ENCODE peak calls at places on chromosomes 3 and 15, in four cellular contexts. J is neural crest cell, U is RWPE2, O is uterus. X is an unnamed sample.

GRCh38 chr3:50373146-50373864 is 14.0 kb upstream of the TMEM115 start:
- DNase-seq in J (no peak), U (no peak), O (no peak), X (peak; percentile 71)

GRCh38 chr3:104584702-104585101 is 782.0 kb upstream of the ALCAM start:
- DNase-seq in J (no peak), U (no peak), O (no peak), X (no peak)

GRCh38 chr3:20914260-20914659 is 728.3 kb upstream of the SGO1 start:
- DNase-seq in J (no peak), U (no peak), O (no peak), X (no peak)

GRCh38 chr3:65596511-65597224 is 442.1 kb downstream of the MAGI1 start:
- DNase-seq in J (peak; percentile 52), U (no peak), O (no peak), X (no peak)

GRCh38 chr15:94164202-94164807 is 67.1 kb upstream of the MCTP2 start:
- DNase-seq in J (peak; percentile 77), U (no peak), O (peak; percentile 23), X (peak; percentile 67)

GRCh38 chr3:42544492-42545283 is 37.1 kb downstream of the SEC22C start:
- DNase-seq in J (no peak), U (no peak), O (no peak), X (no peak)

GRCh38 chr3:63228677-63229076 is 49.4 kb upstream of the SYNPR start:
- DNase-seq in J (peak; percentile 13), U (no peak), O (no peak), X (peak; percentile 55)

GRCh38 chr15:72538931-72539330 is 64.8 kb downstream of the ARIH1 start:
- DNase-seq in J (no peak), U (no peak), O (no peak), X (no peak)

GRCh38 chr15:100847194-100847593 is 32.4 kb upstream of the ALDH1A3 start:
- DNase-seq in J (no peak), U (no peak), O (no peak), X (no peak)

GRCh38 chr15:76998661-76999285 is 3.8 kb downstream of the PSTPIP1 start:
- DNase-seq in J (no peak), U (peak; percentile 43), O (no peak), X (no peak)

GRCh38 chr15:40790723-40791122 is 16.2 kb upstream of the ZFYVE19 start:
- DNase-seq in J (no peak), U (no peak), O (no peak), X (no peak)

GRCh38 chr3:65807225-65807624 is 231.5 kb downstream of the MAGI1 start:
- DNase-seq in J (no peak), U (no peak), O (no peak), X (no peak)

GRCh38 chr3:142929109-142929508 is 34.4 kb downstream of the PAQR9 start:
- DNase-seq in J (no peak), U (no peak), O (no peak), X (peak; percentile 67)

GRCh38 chr3:54358327-54358726 is 236.0 kb downstream of the CACNA2D3 start:
- DNase-seq in J (no peak), U (no peak), O (peak; percentile 32), X (no peak)

GRCh38 chr3:47469616-47470015 is 6.1 kb downstream of the SCAP start:
- DNase-seq in J (no peak), U (no peak), O (no peak), X (no peak)

GRCh38 chr15:70486451-70487379 is 276.6 kb downstream of the UACA start:
- DNase-seq in J (no peak), U (no peak), O (no peak), X (no peak)

GRCh38 chr3:63386568-63386967 is 108.5 kb downstream of the SYNPR start:
- DNase-seq in J (no peak), U (no peak), O (no peak), X (peak; percentile 70)

GRCh38 chr3:49872801-49873281 is 3.1 kb upstream of the CAMKV start:
- DNase-seq in J (no peak), U (no peak), O (no peak), X (no peak)

GRCh38 chr15:48590704-48591103 is 54.8 kb downstream of the FBN1 start:
- DNase-seq in J (no peak), U (no peak), O (no peak), X (no peak)

GRCh38 chr3:23484386-23484785 is 281.3 kb downstream of the UBE2E2 start:
- DNase-seq in J (no peak), U (no peak), O (no peak), X (no peak)

GRCh38 chr3:55416381-55416821 is 70.7 kb downstream of the WNT5A start:
- DNase-seq in J (no peak), U (peak; percentile 80), O (no peak), X (no peak)

GRCh38 chr15:70475921-70476320 is 287.4 kb downstream of the UACA start:
- DNase-seq in J (no peak), U (no peak), O (no peak), X (no peak)

GRCh38 chr15:95865330-95865739 is 465.2 kb upstream of the NR2F2 start:
- DNase-seq in J (no peak), U (no peak), O (no peak), X (no peak)

GRCh38 chr3:102224171-102224570 is 210.6 kb upstream of the ZPLD1 start:
- DNase-seq in J (no peak), U (no peak), O (peak; percentile 18), X (no peak)

GRCh38 chr3:194279106-194279505 is 72.0 kb downstream of the CPN2 start:
- DNase-seq in J (no peak), U (peak; percentile 26), O (peak; percentile 15), X (peak; percentile 12)

GRCh38 chr3:150766742-150767141 is 3.8 kb upstream of the SIAH2 start:
- DNase-seq in J (no peak), U (no peak), O (no peak), X (no peak)

GRCh38 chr15:47959617-47960398 is 161.0 kb upstream of the SLC24A5 start:
- DNase-seq in J (no peak), U (no peak), O (no peak), X (no peak)

GRCh38 chr3:43766672-43767465 is 76.1 kb downstream of the ABHD5 start:
- DNase-seq in J (no peak), U (no peak), O (no peak), X (no peak)

GRCh38 chr3:11095932-11096265 is 58.4 kb upstream of the HRH1 start:
- DNase-seq in J (no peak), U (no peak), O (no peak), X (peak; percentile 62)

GRCh38 chr15:73800662-73801345 is 47.7 kb upstream of the INSYN1 start:
- DNase-seq in J (no peak), U (no peak), O (peak; percentile 58), X (no peak)

GRCh38 chr3:190862209-190863118 is at the start of gene GMNC:
- DNase-seq in J (peak; percentile 66), U (peak; percentile 69), O (peak; percentile 60), X (peak; percentile 91)

GRCh38 chr15:27399236-27399635 is 428.3 kb downstream of the GABRG3 start:
- DNase-seq in J (no peak), U (no peak), O (no peak), X (no peak)

GRCh38 chr3:72270072-72270611 is 485.2 kb upstream of the PROK2 start:
- DNase-seq in J (no peak), U (no peak), O (peak; percentile 92), X (no peak)

GRCh38 chr3:21920431-21920830 is 169.4 kb upstream of the ZNF385D start:
- DNase-seq in J (no peak), U (no peak), O (no peak), X (no peak)

GRCh38 chr15:78033864-78034263 is 43.6 kb downstream of the TBC1D2B start:
- DNase-seq in J (no peak), U (no peak), O (no peak), X (no peak)

GRCh38 chr15:64740361-64741170 is 34.8 kb downstream of the RBPMS2 start:
- DNase-seq in J (no peak), U (no peak), O (peak; percentile 84), X (no peak)
- TF ChIP-seq CTCF in J (no peak), U (peak; percentile 21), O (peak; percentile 45), X (no peak)

DNA sequence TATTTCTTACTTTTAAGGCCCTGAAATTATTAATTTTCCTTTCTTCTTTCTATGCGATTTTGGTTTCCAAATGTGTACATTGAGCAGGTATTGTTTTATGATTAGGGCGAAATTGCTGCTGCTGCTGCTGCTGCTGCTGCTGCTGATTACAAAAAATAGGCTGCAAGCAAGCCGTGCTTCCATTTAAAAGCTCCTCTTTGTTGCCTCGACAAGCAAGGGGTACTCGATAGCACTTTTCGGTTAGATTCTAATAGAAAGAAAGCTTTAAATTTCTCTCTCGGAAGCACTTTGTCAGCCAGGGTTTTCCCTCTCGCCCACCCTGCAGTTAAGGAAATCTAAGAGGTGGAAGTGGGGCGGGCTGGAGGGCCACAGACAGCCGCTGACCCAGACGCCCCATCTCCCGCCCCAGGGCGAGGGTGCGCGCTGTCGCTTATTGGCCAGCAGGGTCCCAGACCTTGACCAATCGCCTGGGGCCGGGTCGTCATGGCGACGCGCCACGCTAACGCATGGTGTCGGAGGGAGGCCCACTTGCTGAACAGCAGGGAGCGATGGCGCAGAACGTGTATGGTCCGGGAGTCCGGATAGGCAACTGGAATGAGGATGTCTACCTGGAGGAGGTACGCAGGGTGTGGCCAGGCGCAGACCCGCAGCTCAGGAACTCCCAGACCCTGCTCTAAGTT is at the start of gene CFAP161:
- DNase-seq in J (peak; percentile 87), U (peak; percentile 88), O (peak; percentile 86), X (peak; percentile 96)
- TF ChIP-seq CTCF in J (no peak), U (no peak), O (no peak), X (no peak)

DNA sequence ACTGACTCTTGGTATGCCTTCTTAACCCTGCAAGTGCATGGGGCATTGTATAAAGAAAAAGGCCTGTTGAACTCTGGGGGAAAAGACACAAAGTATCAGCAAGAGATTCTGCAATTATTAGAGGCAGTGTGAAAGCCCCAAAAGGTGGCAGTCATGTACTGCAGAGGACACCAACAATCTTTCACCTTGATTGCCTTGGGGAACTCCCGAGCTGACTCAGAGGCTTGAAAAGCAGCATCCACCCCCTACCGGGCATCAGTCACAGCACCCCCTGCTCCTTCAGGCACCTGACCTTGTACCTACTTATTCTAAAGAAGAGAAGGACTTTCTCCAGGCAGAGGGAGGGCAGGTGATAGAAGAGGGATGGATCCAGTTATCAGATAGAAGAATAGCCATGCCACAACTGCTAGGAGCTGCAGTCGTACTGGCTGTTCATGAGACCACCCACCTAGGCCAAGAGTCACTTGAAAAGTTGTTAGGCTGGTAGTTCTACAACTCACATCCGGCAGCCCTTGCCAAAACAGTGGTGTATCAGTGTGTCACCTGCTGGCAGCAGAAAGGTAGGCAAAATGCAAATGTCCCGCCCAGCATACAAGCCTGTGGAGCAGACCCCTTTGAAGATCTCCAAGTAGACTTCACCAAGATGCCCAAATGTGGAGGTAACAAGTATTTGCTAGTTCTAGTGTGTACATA is 241.6 kb upstream of the CNTN6 start:
- DNase-seq in J (no peak), U (no peak), O (no peak), X (peak; percentile 58)
- TF ChIP-seq CTCF in J (no peak), U (no peak), O (no peak), X (peak; percentile 28)

GRCh38 chr15:79844221-79844620 is 52.6 kb downstream of the MTHFS start:
- DNase-seq in J (no peak), U (no peak), O (no peak), X (no peak)

GRCh38 chr15:79853492-79854328 is 43.1 kb downstream of the MTHFS start:
- DNase-seq in J (peak; percentile 65), U (no peak), O (peak; percentile 59), X (peak; percentile 74)

GRCh38 chr15:79846539-79846938 is 50.3 kb downstream of the MTHFS start:
- DNase-seq in J (no peak), U (no peak), O (no peak), X (no peak)

DNA sequence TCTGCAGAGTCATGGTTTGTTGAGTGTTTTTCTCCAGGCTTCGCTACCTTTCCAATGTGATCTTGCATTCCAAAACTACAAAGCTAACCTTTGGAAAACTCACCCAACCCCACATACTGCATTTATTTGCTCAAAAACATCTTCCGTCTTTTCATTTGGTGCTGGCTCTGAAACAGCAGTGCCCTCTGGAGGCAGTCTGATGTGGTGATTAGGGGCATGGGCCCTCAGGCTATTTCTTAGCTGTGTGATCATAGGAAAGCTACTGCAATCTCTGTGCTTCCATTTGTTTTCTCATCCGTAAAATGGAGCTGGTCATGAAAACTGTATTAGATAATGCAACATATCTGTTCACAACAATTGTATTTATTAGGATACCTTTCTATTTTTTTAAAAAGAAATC is 47.0 kb downstream of the MTHFS start:
- DNase-seq in J (peak; percentile 44), U (no peak), O (no peak), X (peak; percentile 60)
- TF ChIP-seq CTCF in J (peak; percentile 65), U (peak; percentile 70), O (no peak), X (peak; percentile 78)

X was measured in H9.